ENCODE peak calls at places on chromosomes 4 and X, in six cellular contexts. N is left cardiac atrium; W is sciatic nerve; P is GM23338; Q is heart right ventricle; B is activated T-cell treated with anti-CD3 and anti-CD28 coated beads, Interleukin-2, amount 50 U/mL, for 4 hours. X is an unnamed sample.

GRCh38 chr4:186294160-186294559 is 28.2 kb downstream of the F11 start:
- ATAC-seq in N (no peak), W (no peak), B (no peak), P (no peak), Q (no peak), X (no peak)

GRCh38 chr4:36349904-36350554 is 68.6 kb downstream of the DTHD1 start:
- ATAC-seq in P (no peak), W (no peak), N (no peak), B (no peak), Q (no peak), X (no peak)

GRCh38 chrX:119655125-119655524 is 37.8 kb downstream of the SEPTIN6 start:
- ATAC-seq in B (peak; percentile 79), N (peak; percentile 50), Q (peak; percentile 57), P (no peak), W (peak; percentile 43), X (no peak)

GRCh38 chrX:79325263-79325958 is 41.7 kb downstream of the ITM2A start:
- ATAC-seq in Q (no peak), B (peak; percentile 74), P (peak; percentile 62), N (no peak), W (no peak), X (no peak)

GRCh38 chrX:132488092-132488749 is 617 bp downstream of the MBNL3 start:
- ATAC-seq in Q (no peak), W (peak; percentile 68), P (no peak), B (peak; percentile 39), N (peak; percentile 34), X (no peak)

GRCh38 chrX:74449322-74449936 is 28.1 kb downstream of the SLC16A2 start:
- ATAC-seq in B (no peak), W (no peak), Q (no peak), N (no peak), P (no peak), X (no peak)

GRCh38 chrX:79623098-79623762 is 256.1 kb upstream of the ITM2A start:
- ATAC-seq in P (no peak), N (no peak), W (no peak), Q (no peak), B (no peak), X (no peak)

GRCh38 chr4:75752637-75753036 is 28.3 kb downstream of the USO1 start:
- ATAC-seq in B (no peak), P (no peak), Q (no peak), N (no peak), W (no peak), X (no peak)

GRCh38 chr4:98006814-98007412 is 136.4 kb downstream of the STPG2 start:
- ATAC-seq in P (peak; percentile 44), N (no peak), Q (no peak), W (no peak), B (no peak), X (no peak)

GRCh38 chr4:25844957-25845712 is 17.7 kb downstream of the SEL1L3 start:
- ATAC-seq in W (peak; percentile 54), Q (no peak), N (no peak), P (no peak), B (peak; percentile 19), X (no peak)

GRCh38 chr4:106287353-106287969 is 28.5 kb downstream of the TBCK start:
- ATAC-seq in B (no peak), Q (no peak), W (peak; percentile 41), P (no peak), N (no peak), X (no peak)

GRCh38 chr4:185119927-185120630 is 23.0 kb upstream of the SLC25A4 start:
- ATAC-seq in P (no peak), N (peak; percentile 62), W (no peak), B (no peak), Q (peak; percentile 48), X (no peak)

GRCh38 chr4:66647468-66647867 is 897.8 kb downstream of the CENPC start:
- ATAC-seq in P (no peak), B (no peak), N (no peak), Q (no peak), W (no peak), X (no peak)

GRCh38 chr4:48985976-48986653 is at the start of gene CWH43:
- ATAC-seq in W (no peak), Q (no peak), P (peak; percentile 96), B (peak; percentile 43), N (peak; percentile 38), X (no peak)

X was measured in gastroesophageal sphincter.